ENCODE peak calls at places on chromosomes 2 and 18, in five cellular contexts. E is GM04504; O is activated CD4-positive, alpha-beta T cell treated with anti-CD3 and anti-CD28 coated beads, Interleukin-2, amount 50 U/mL, for 1 hour; L is AG10803; X is NCI-H1092 treated with DMSO at 0.1 percent for 48 hours. V is an unnamed sample.

GRCh38 chr2:100741880-100742814 is 77.8 kb upstream of the NPAS2 start:
- DNase-seq in L (peak), E (peak), X (no peak), O (no peak), V (no peak)

GRCh38 chr18:25283769-25284168 is 68.2 kb downstream of the ZNF521 start:
- DNase-seq in O (no peak), X (no peak), E (no peak), L (peak), V (no peak)

GRCh38 chr2:27932396-27932795 is 41.9 kb downstream of the BABAM2 start:
- DNase-seq in X (no peak), L (peak), E (no peak), O (no peak), V (no peak)

GRCh38 chr18:48879008-48879431 is 71.7 kb downstream of the SMAD7 start:
- DNase-seq in X (no peak), L (no peak), O (no peak), E (no peak), V (no peak)

GRCh38 chr18:46167971-46168370 is 63.8 kb downstream of the HAUS1 start:
- DNase-seq in L (no peak), E (no peak), O (peak), X (no peak), V (no peak)

GRCh38 chr2:4679391-4679790 is 976.0 kb downstream of the DCDC2C start:
- DNase-seq in E (no peak), X (no peak), L (no peak), O (no peak), V (no peak)

GRCh38 chr18:79614211-79615028 is 65.2 kb upstream of the CTDP1 start:
- DNase-seq in X (no peak), E (no peak), O (no peak), L (no peak), V (no peak)

GRCh38 chr2:161090401-161090800 is 69.8 kb upstream of the TANK start:
- DNase-seq in O (peak), L (no peak), X (no peak), E (no peak), V (peak)

GRCh38 chr18:47772374-47773248 is 157.8 kb downstream of the SMAD2 start:
- DNase-seq in X (peak), L (peak), E (peak), O (peak), V (peak)

GRCh38 chr2:208426414-208426813 is 19.8 kb downstream of the PTH2R start:
- DNase-seq in X (no peak), E (no peak), O (no peak), L (no peak), V (no peak)

GRCh38 chr18:24230766-24231165 is 91.9 kb downstream of the CABYR start:
- DNase-seq in X (no peak), L (no peak), E (no peak), O (no peak), V (no peak)

GRCh38 chr2:220228310-220229006 is 601.0 kb downstream of the SLC4A3 start:
- DNase-seq in O (no peak), L (peak), E (peak), X (no peak), V (no peak)